ENCODE peak calls at places on chromosomes 16 and 17, in ten cellular contexts. One of them, this sample, is unnamed.

GRCh38 chr17:6868579-6868978 is 37.0 kb upstream of the TEKT1 start:
- DNase-seq in fibroblast of the conjunctiva: no peak
- DNase-seq in amniotic epithelial cell: no peak
- DNase-seq in stimulated activated CD8-positive, alpha-beta memory T cell treated with anti-CD3 and anti-CD28 coated beads, Interleukin-4, amount 100 ng/mL, for 48 hours: no peak
- DNase-seq in NCI-H1417: no peak
- DNase-seq in T-helper 2 cell: no peak
- DNase-seq in iris pigment epithelial cell: peak; percentile 3
- DNase-seq in MV-4-11: no peak
- DNase-seq in Caki2: peak; percentile 41
- DNase-seq in activated CD4-positive, alpha-beta T cell treated with anti-CD3 and anti-CD28 coated beads for 36 hours: no peak
- DNase-seq in this sample: no peak

GRCh38 chr16:78303946-78304345 is 204.5 kb downstream of the WWOX start:
- DNase-seq in fibroblast of the conjunctiva: no peak
- DNase-seq in amniotic epithelial cell: no peak
- DNase-seq in stimulated activated CD8-positive, alpha-beta memory T cell treated with anti-CD3 and anti-CD28 coated beads, Interleukin-4, amount 100 ng/mL, for 48 hours: no peak
- DNase-seq in NCI-H1417: no peak
- DNase-seq in T-helper 2 cell: no peak
- DNase-seq in iris pigment epithelial cell: peak; percentile 4
- DNase-seq in MV-4-11: no peak
- DNase-seq in Caki2: no peak
- DNase-seq in activated CD4-positive, alpha-beta T cell treated with anti-CD3 and anti-CD28 coated beads for 36 hours: no peak
- DNase-seq in this sample: peak; percentile 93

GRCh38 chr17:47990962-47991731 is 20.2 kb downstream of the CDK5RAP3 start:
- DNase-seq in fibroblast of the conjunctiva: no peak
- DNase-seq in amniotic epithelial cell: no peak
- DNase-seq in stimulated activated CD8-positive, alpha-beta memory T cell treated with anti-CD3 and anti-CD28 coated beads, Interleukin-4, amount 100 ng/mL, for 48 hours: no peak
- DNase-seq in NCI-H1417: peak; percentile 82
- DNase-seq in T-helper 2 cell: no peak
- DNase-seq in iris pigment epithelial cell: no peak
- DNase-seq in MV-4-11: no peak
- DNase-seq in Caki2: no peak
- DNase-seq in activated CD4-positive, alpha-beta T cell treated with anti-CD3 and anti-CD28 coated beads for 36 hours: no peak
- DNase-seq in this sample: peak; percentile 64

GRCh38 chr17:68497885-68498319 is 14.3 kb upstream of the PRKAR1A start:
- DNase-seq in fibroblast of the conjunctiva: no peak
- DNase-seq in amniotic epithelial cell: no peak
- DNase-seq in stimulated activated CD8-positive, alpha-beta memory T cell treated with anti-CD3 and anti-CD28 coated beads, Interleukin-4, amount 100 ng/mL, for 48 hours: no peak
- DNase-seq in NCI-H1417: no peak
- DNase-seq in T-helper 2 cell: no peak
- DNase-seq in iris pigment epithelial cell: no peak
- DNase-seq in MV-4-11: peak; percentile 95
- DNase-seq in Caki2: no peak
- DNase-seq in activated CD4-positive, alpha-beta T cell treated with anti-CD3 and anti-CD28 coated beads for 36 hours: no peak
- DNase-seq in this sample: no peak

GRCh38 chr17:75684249-75684648 is 17.1 kb downstream of the SAP30BP start:
- DNase-seq in fibroblast of the conjunctiva: no peak
- DNase-seq in amniotic epithelial cell: peak; percentile 61
- DNase-seq in stimulated activated CD8-positive, alpha-beta memory T cell treated with anti-CD3 and anti-CD28 coated beads, Interleukin-4, amount 100 ng/mL, for 48 hours: no peak
- DNase-seq in NCI-H1417: no peak
- DNase-seq in T-helper 2 cell: no peak
- DNase-seq in iris pigment epithelial cell: peak; percentile 52
- DNase-seq in MV-4-11: no peak
- DNase-seq in Caki2: no peak
- DNase-seq in activated CD4-positive, alpha-beta T cell treated with anti-CD3 and anti-CD28 coated beads for 36 hours: no peak
- DNase-seq in this sample: no peak

GRCh38 chr16:66604376-66605176 is at the start of gene CMTM3:
- DNase-seq in fibroblast of the conjunctiva: no peak
- DNase-seq in amniotic epithelial cell: peak; percentile 40
- DNase-seq in stimulated activated CD8-positive, alpha-beta memory T cell treated with anti-CD3 and anti-CD28 coated beads, Interleukin-4, amount 100 ng/mL, for 48 hours: peak; percentile 83
- DNase-seq in NCI-H1417: peak; percentile 77
- DNase-seq in T-helper 2 cell: peak; percentile 44
- DNase-seq in iris pigment epithelial cell: peak; percentile 67
- DNase-seq in MV-4-11: peak; percentile 47
- DNase-seq in Caki2: peak; percentile 66
- DNase-seq in activated CD4-positive, alpha-beta T cell treated with anti-CD3 and anti-CD28 coated beads for 36 hours: peak; percentile 86
- DNase-seq in this sample: peak; percentile 56

GRCh38 chr16:90046122-90046970 is 27.1 kb upstream of the DBNDD1 start:
- DNase-seq in fibroblast of the conjunctiva: no peak
- DNase-seq in amniotic epithelial cell: no peak
- DNase-seq in stimulated activated CD8-positive, alpha-beta memory T cell treated with anti-CD3 and anti-CD28 coated beads, Interleukin-4, amount 100 ng/mL, for 48 hours: no peak
- DNase-seq in NCI-H1417: peak; percentile 77
- DNase-seq in T-helper 2 cell: no peak
- DNase-seq in iris pigment epithelial cell: no peak
- DNase-seq in MV-4-11: no peak
- DNase-seq in Caki2: no peak
- DNase-seq in activated CD4-positive, alpha-beta T cell treated with anti-CD3 and anti-CD28 coated beads for 36 hours: no peak
- DNase-seq in this sample: no peak

GRCh38 chr17:45294506-45294905 is 22.3 kb downstream of the MAP3K14 start:
- DNase-seq in fibroblast of the conjunctiva: peak; percentile 68
- DNase-seq in amniotic epithelial cell: peak; percentile 93
- DNase-seq in stimulated activated CD8-positive, alpha-beta memory T cell treated with anti-CD3 and anti-CD28 coated beads, Interleukin-4, amount 100 ng/mL, for 48 hours: no peak
- DNase-seq in NCI-H1417: no peak
- DNase-seq in T-helper 2 cell: no peak
- DNase-seq in iris pigment epithelial cell: peak; percentile 87
- DNase-seq in MV-4-11: no peak
- DNase-seq in Caki2: no peak
- DNase-seq in activated CD4-positive, alpha-beta T cell treated with anti-CD3 and anti-CD28 coated beads for 36 hours: no peak
- DNase-seq in this sample: peak; percentile 92

GRCh38 chr17:74199306-74200092 is 4.0 kb upstream of the RPL38 start:
- DNase-seq in fibroblast of the conjunctiva: no peak
- DNase-seq in amniotic epithelial cell: peak; percentile 25
- DNase-seq in stimulated activated CD8-positive, alpha-beta memory T cell treated with anti-CD3 and anti-CD28 coated beads, Interleukin-4, amount 100 ng/mL, for 48 hours: peak; percentile 84
- DNase-seq in NCI-H1417: no peak
- DNase-seq in T-helper 2 cell: peak; percentile 38
- DNase-seq in iris pigment epithelial cell: peak; percentile 51
- DNase-seq in MV-4-11: peak; percentile 32
- DNase-seq in Caki2: peak; percentile 48
- DNase-seq in activated CD4-positive, alpha-beta T cell treated with anti-CD3 and anti-CD28 coated beads for 36 hours: peak; percentile 83
- DNase-seq in this sample: peak; percentile 45

GRCh38 chr17:72569193-72569946 is 448.6 kb downstream of the SOX9 start:
- DNase-seq in fibroblast of the conjunctiva: no peak
- DNase-seq in amniotic epithelial cell: no peak
- DNase-seq in stimulated activated CD8-positive, alpha-beta memory T cell treated with anti-CD3 and anti-CD28 coated beads, Interleukin-4, amount 100 ng/mL, for 48 hours: no peak
- DNase-seq in NCI-H1417: peak; percentile 54
- DNase-seq in T-helper 2 cell: no peak
- DNase-seq in iris pigment epithelial cell: no peak
- DNase-seq in MV-4-11: no peak
- DNase-seq in Caki2: no peak
- DNase-seq in activated CD4-positive, alpha-beta T cell treated with anti-CD3 and anti-CD28 coated beads for 36 hours: no peak
- DNase-seq in this sample: no peak

GRCh38 chr17:20066253-20066652 is 57.1 kb downstream of the SPECC1 start:
- DNase-seq in fibroblast of the conjunctiva: peak; percentile 71
- DNase-seq in amniotic epithelial cell: peak; percentile 23
- DNase-seq in stimulated activated CD8-positive, alpha-beta memory T cell treated with anti-CD3 and anti-CD28 coated beads, Interleukin-4, amount 100 ng/mL, for 48 hours: no peak
- DNase-seq in NCI-H1417: no peak
- DNase-seq in T-helper 2 cell: no peak
- DNase-seq in iris pigment epithelial cell: peak; percentile 52
- DNase-seq in MV-4-11: no peak
- DNase-seq in Caki2: peak; percentile 53
- DNase-seq in activated CD4-positive, alpha-beta T cell treated with anti-CD3 and anti-CD28 coated beads for 36 hours: no peak
- DNase-seq in this sample: peak; percentile 54

GRCh38 chr17:30292490-30292858 is 730 bp upstream of the BLMH start:
- DNase-seq in fibroblast of the conjunctiva: no peak
- DNase-seq in amniotic epithelial cell: no peak
- DNase-seq in stimulated activated CD8-positive, alpha-beta memory T cell treated with anti-CD3 and anti-CD28 coated beads, Interleukin-4, amount 100 ng/mL, for 48 hours: no peak
- DNase-seq in NCI-H1417: no peak
- DNase-seq in T-helper 2 cell: no peak
- DNase-seq in iris pigment epithelial cell: no peak
- DNase-seq in MV-4-11: no peak
- DNase-seq in Caki2: no peak
- DNase-seq in activated CD4-positive, alpha-beta T cell treated with anti-CD3 and anti-CD28 coated beads for 36 hours: no peak
- DNase-seq in this sample: no peak

GRCh38 chr16:19717319-19717718 is 708 bp downstream of the KNOP1 start:
- DNase-seq in fibroblast of the conjunctiva: no peak
- DNase-seq in amniotic epithelial cell: no peak
- DNase-seq in stimulated activated CD8-positive, alpha-beta memory T cell treated with anti-CD3 and anti-CD28 coated beads, Interleukin-4, amount 100 ng/mL, for 48 hours: no peak
- DNase-seq in NCI-H1417: peak; percentile 46
- DNase-seq in T-helper 2 cell: no peak
- DNase-seq in iris pigment epithelial cell: peak; percentile 34
- DNase-seq in MV-4-11: no peak
- DNase-seq in Caki2: peak; percentile 29
- DNase-seq in activated CD4-positive, alpha-beta T cell treated with anti-CD3 and anti-CD28 coated beads for 36 hours: no peak
- DNase-seq in this sample: no peak

GRCh38 chr17:82338858-82339633 is 5.5 kb upstream of the SECTM1 start:
- DNase-seq in fibroblast of the conjunctiva: peak; percentile 36
- DNase-seq in amniotic epithelial cell: peak; percentile 79
- DNase-seq in stimulated activated CD8-positive, alpha-beta memory T cell treated with anti-CD3 and anti-CD28 coated beads, Interleukin-4, amount 100 ng/mL, for 48 hours: no peak
- DNase-seq in NCI-H1417: no peak
- DNase-seq in T-helper 2 cell: no peak
- DNase-seq in iris pigment epithelial cell: peak; percentile 72
- DNase-seq in MV-4-11: no peak
- DNase-seq in Caki2: peak; percentile 79
- DNase-seq in activated CD4-positive, alpha-beta T cell treated with anti-CD3 and anti-CD28 coated beads for 36 hours: peak; percentile 17
- DNase-seq in this sample: peak; percentile 74

GRCh38 chr16:4631444-4631843 is 6.8 kb downstream of the MGRN1 start:
- DNase-seq in fibroblast of the conjunctiva: no peak
- DNase-seq in amniotic epithelial cell: no peak
- DNase-seq in stimulated activated CD8-positive, alpha-beta memory T cell treated with anti-CD3 and anti-CD28 coated beads, Interleukin-4, amount 100 ng/mL, for 48 hours: no peak
- DNase-seq in NCI-H1417: no peak
- DNase-seq in T-helper 2 cell: no peak
- DNase-seq in iris pigment epithelial cell: peak; percentile 42
- DNase-seq in MV-4-11: no peak
- DNase-seq in Caki2: no peak
- DNase-seq in activated CD4-positive, alpha-beta T cell treated with anti-CD3 and anti-CD28 coated beads for 36 hours: no peak
- DNase-seq in this sample: peak; percentile 10

GRCh38 chr16:25064967-25065366 is 46.6 kb upstream of the LCMT1 start:
- DNase-seq in fibroblast of the conjunctiva: no peak
- DNase-seq in amniotic epithelial cell: no peak
- DNase-seq in stimulated activated CD8-positive, alpha-beta memory T cell treated with anti-CD3 and anti-CD28 coated beads, Interleukin-4, amount 100 ng/mL, for 48 hours: no peak
- DNase-seq in NCI-H1417: no peak
- DNase-seq in T-helper 2 cell: no peak
- DNase-seq in iris pigment epithelial cell: peak; percentile 27
- DNase-seq in MV-4-11: no peak
- DNase-seq in Caki2: no peak
- DNase-seq in activated CD4-positive, alpha-beta T cell treated with anti-CD3 and anti-CD28 coated beads for 36 hours: no peak
- DNase-seq in this sample: no peak

GRCh38 chr16:19777061-19777460 is 59.0 kb downstream of the IQCK start:
- DNase-seq in fibroblast of the conjunctiva: no peak
- DNase-seq in amniotic epithelial cell: no peak
- DNase-seq in stimulated activated CD8-positive, alpha-beta memory T cell treated with anti-CD3 and anti-CD28 coated beads, Interleukin-4, amount 100 ng/mL, for 48 hours: no peak
- DNase-seq in NCI-H1417: no peak
- DNase-seq in T-helper 2 cell: no peak
- DNase-seq in iris pigment epithelial cell: no peak
- DNase-seq in MV-4-11: no peak
- DNase-seq in Caki2: no peak
- DNase-seq in activated CD4-positive, alpha-beta T cell treated with anti-CD3 and anti-CD28 coated beads for 36 hours: no peak
- DNase-seq in this sample: no peak

GRCh38 chr16:84423416-84423837 is 55.1 kb downstream of the ATP2C2 start:
- DNase-seq in fibroblast of the conjunctiva: peak; percentile 9
- DNase-seq in amniotic epithelial cell: peak; percentile 67
- DNase-seq in stimulated activated CD8-positive, alpha-beta memory T cell treated with anti-CD3 and anti-CD28 coated beads, Interleukin-4, amount 100 ng/mL, for 48 hours: no peak
- DNase-seq in NCI-H1417: peak; percentile 8
- DNase-seq in T-helper 2 cell: no peak
- DNase-seq in iris pigment epithelial cell: peak; percentile 60
- DNase-seq in MV-4-11: peak; percentile 80
- DNase-seq in Caki2: peak; percentile 57
- DNase-seq in activated CD4-positive, alpha-beta T cell treated with anti-CD3 and anti-CD28 coated beads for 36 hours: no peak
- DNase-seq in this sample: peak; percentile 36

GRCh38 chr17:74654742-74655141 is 31.2 kb upstream of the CD300E start:
- DNase-seq in fibroblast of the conjunctiva: no peak
- DNase-seq in amniotic epithelial cell: no peak
- DNase-seq in stimulated activated CD8-positive, alpha-beta memory T cell treated with anti-CD3 and anti-CD28 coated beads, Interleukin-4, amount 100 ng/mL, for 48 hours: no peak
- DNase-seq in NCI-H1417: peak; percentile 51
- DNase-seq in T-helper 2 cell: no peak
- DNase-seq in iris pigment epithelial cell: no peak
- DNase-seq in MV-4-11: no peak
- DNase-seq in Caki2: no peak
- DNase-seq in activated CD4-positive, alpha-beta T cell treated with anti-CD3 and anti-CD28 coated beads for 36 hours: no peak
- DNase-seq in this sample: no peak

GRCh38 chr16:3192476-3193019 is 4.5 kb downstream of the OR1F1 start:
- DNase-seq in fibroblast of the conjunctiva: no peak
- DNase-seq in amniotic epithelial cell: no peak
- DNase-seq in stimulated activated CD8-positive, alpha-beta memory T cell treated with anti-CD3 and anti-CD28 coated beads, Interleukin-4, amount 100 ng/mL, for 48 hours: no peak
- DNase-seq in NCI-H1417: no peak
- DNase-seq in T-helper 2 cell: no peak
- DNase-seq in iris pigment epithelial cell: no peak
- DNase-seq in MV-4-11: no peak
- DNase-seq in Caki2: no peak
- DNase-seq in activated CD4-positive, alpha-beta T cell treated with anti-CD3 and anti-CD28 coated beads for 36 hours: peak; percentile 4
- DNase-seq in this sample: no peak

GRCh38 chr16:84976644-84977400 is 34.5 kb downstream of the ZDHHC7 start:
- DNase-seq in fibroblast of the conjunctiva: no peak
- DNase-seq in amniotic epithelial cell: no peak
- DNase-seq in stimulated activated CD8-positive, alpha-beta memory T cell treated with anti-CD3 and anti-CD28 coated beads, Interleukin-4, amount 100 ng/mL, for 48 hours: no peak
- DNase-seq in NCI-H1417: no peak
- DNase-seq in T-helper 2 cell: no peak
- DNase-seq in iris pigment epithelial cell: peak; percentile 18
- DNase-seq in MV-4-11: no peak
- DNase-seq in Caki2: no peak
- DNase-seq in activated CD4-positive, alpha-beta T cell treated with anti-CD3 and anti-CD28 coated beads for 36 hours: no peak
- DNase-seq in this sample: no peak

GRCh38 chr16:10579965-10580918 is at the start of gene EMP2:
- DNase-seq in fibroblast of the conjunctiva: peak; percentile 35
- DNase-seq in amniotic epithelial cell: peak; percentile 40
- DNase-seq in stimulated activated CD8-positive, alpha-beta memory T cell treated with anti-CD3 and anti-CD28 coated beads, Interleukin-4, amount 100 ng/mL, for 48 hours: peak; percentile 26
- DNase-seq in NCI-H1417: no peak
- DNase-seq in T-helper 2 cell: no peak
- DNase-seq in iris pigment epithelial cell: peak; percentile 50
- DNase-seq in MV-4-11: peak; percentile 32
- DNase-seq in Caki2: peak; percentile 76
- DNase-seq in activated CD4-positive, alpha-beta T cell treated with anti-CD3 and anti-CD28 coated beads for 36 hours: no peak
- DNase-seq in this sample: peak; percentile 63

GRCh38 chr17:17724307-17724921 is 43.2 kb downstream of the RAI1 start:
- DNase-seq in fibroblast of the conjunctiva: no peak
- DNase-seq in amniotic epithelial cell: no peak
- DNase-seq in stimulated activated CD8-positive, alpha-beta memory T cell treated with anti-CD3 and anti-CD28 coated beads, Interleukin-4, amount 100 ng/mL, for 48 hours: peak; percentile 49
- DNase-seq in NCI-H1417: peak; percentile 66
- DNase-seq in T-helper 2 cell: no peak
- DNase-seq in iris pigment epithelial cell: peak; percentile 55
- DNase-seq in MV-4-11: no peak
- DNase-seq in Caki2: no peak
- DNase-seq in activated CD4-positive, alpha-beta T cell treated with anti-CD3 and anti-CD28 coated beads for 36 hours: peak; percentile 43
- DNase-seq in this sample: peak; percentile 64

GRCh38 chr16:85460252-85460982 is 152.7 kb upstream of the GSE1 start:
- DNase-seq in fibroblast of the conjunctiva: no peak
- DNase-seq in amniotic epithelial cell: peak; percentile 65
- DNase-seq in stimulated activated CD8-positive, alpha-beta memory T cell treated with anti-CD3 and anti-CD28 coated beads, Interleukin-4, amount 100 ng/mL, for 48 hours: no peak
- DNase-seq in NCI-H1417: peak; percentile 71
- DNase-seq in T-helper 2 cell: no peak
- DNase-seq in iris pigment epithelial cell: peak; percentile 15
- DNase-seq in MV-4-11: no peak
- DNase-seq in Caki2: no peak
- DNase-seq in activated CD4-positive, alpha-beta T cell treated with anti-CD3 and anti-CD28 coated beads for 36 hours: no peak
- DNase-seq in this sample: peak; percentile 40

GRCh38 chr16:67613808-67614207 is 31.1 kb upstream of the CARMIL2 start:
- DNase-seq in fibroblast of the conjunctiva: no peak
- DNase-seq in amniotic epithelial cell: peak; percentile 10
- DNase-seq in stimulated activated CD8-positive, alpha-beta memory T cell treated with anti-CD3 and anti-CD28 coated beads, Interleukin-4, amount 100 ng/mL, for 48 hours: peak; percentile 43
- DNase-seq in NCI-H1417: no peak
- DNase-seq in T-helper 2 cell: no peak
- DNase-seq in iris pigment epithelial cell: no peak
- DNase-seq in MV-4-11: no peak
- DNase-seq in Caki2: no peak
- DNase-seq in activated CD4-positive, alpha-beta T cell treated with anti-CD3 and anti-CD28 coated beads for 36 hours: peak; percentile 46
- DNase-seq in this sample: no peak

GRCh38 chr17:43528988-43529814 is 16.9 kb downstream of the ETV4 start:
- DNase-seq in fibroblast of the conjunctiva: no peak
- DNase-seq in amniotic epithelial cell: no peak
- DNase-seq in stimulated activated CD8-positive, alpha-beta memory T cell treated with anti-CD3 and anti-CD28 coated beads, Interleukin-4, amount 100 ng/mL, for 48 hours: no peak
- DNase-seq in NCI-H1417: no peak
- DNase-seq in T-helper 2 cell: no peak
- DNase-seq in iris pigment epithelial cell: no peak
- DNase-seq in MV-4-11: no peak
- DNase-seq in Caki2: no peak
- DNase-seq in activated CD4-positive, alpha-beta T cell treated with anti-CD3 and anti-CD28 coated beads for 36 hours: no peak
- DNase-seq in this sample: no peak

GRCh38 chr17:49013311-49014205 is 16.4 kb downstream of the IGF2BP1 start:
- DNase-seq in fibroblast of the conjunctiva: no peak
- DNase-seq in amniotic epithelial cell: peak; percentile 47
- DNase-seq in stimulated activated CD8-positive, alpha-beta memory T cell treated with anti-CD3 and anti-CD28 coated beads, Interleukin-4, amount 100 ng/mL, for 48 hours: no peak
- DNase-seq in NCI-H1417: no peak
- DNase-seq in T-helper 2 cell: no peak
- DNase-seq in iris pigment epithelial cell: no peak
- DNase-seq in MV-4-11: no peak
- DNase-seq in Caki2: no peak
- DNase-seq in activated CD4-positive, alpha-beta T cell treated with anti-CD3 and anti-CD28 coated beads for 36 hours: no peak
- DNase-seq in this sample: no peak

GRCh38 chr17:8674344-8675305 is 44.1 kb upstream of the MYH10 start:
- DNase-seq in fibroblast of the conjunctiva: no peak
- DNase-seq in amniotic epithelial cell: no peak
- DNase-seq in stimulated activated CD8-positive, alpha-beta memory T cell treated with anti-CD3 and anti-CD28 coated beads, Interleukin-4, amount 100 ng/mL, for 48 hours: no peak
- DNase-seq in NCI-H1417: no peak
- DNase-seq in T-helper 2 cell: no peak
- DNase-seq in iris pigment epithelial cell: no peak
- DNase-seq in MV-4-11: no peak
- DNase-seq in Caki2: no peak
- DNase-seq in activated CD4-positive, alpha-beta T cell treated with anti-CD3 and anti-CD28 coated beads for 36 hours: no peak
- DNase-seq in this sample: peak; percentile 59

This sample was measured in fibroblast of villous mesenchyme.